ENCODE peak calls at places on chromosomes 11 and 22, in seven cellular contexts. W is cardiac fibroblast, P is fibroblast of pulmonary artery, R is tibial nerve, B is foreskin fibroblast, M is endothelial cell, G is MCF 10A. F is an unnamed sample.
A peak's percentile ranks its signal among the peaks of the same experiment; 100 is the strongest.

GRCh38 chr11:117828641-117829368 is 4.3 kb upstream of the FXYD2 start:
- DNase-seq in M (no peak), R (no peak), P (peak; percentile 54), W (peak; percentile 53), B (peak; percentile 68), G (peak; percentile 49), F (no peak)

GRCh38 chr22:26646158-26646557 is 11.2 kb upstream of the MIAT start:
- DNase-seq in G (no peak), B (peak; percentile 78), M (no peak), W (peak; percentile 23), R (no peak), P (peak; percentile 27), F (no peak)

GRCh38 chr11:43718373-43718772 is 37.8 kb downstream of the HSD17B12 start:
- DNase-seq in B (no peak), P (no peak), M (no peak), R (no peak), W (no peak), G (no peak), F (no peak)

GRCh38 chr11:112822478-112823274 is 138.5 kb upstream of the NCAM1 start:
- DNase-seq in P (peak; percentile 6), G (peak; percentile 9), B (no peak), R (no peak), M (no peak), W (no peak), F (no peak)

GRCh38 chr11:114218508-114218907 is 77.7 kb upstream of the NNMT start:
- DNase-seq in B (no peak), P (no peak), W (no peak), G (no peak), M (no peak), R (no peak), F (no peak)

GRCh38 chr11:44651535-44652130 is 75.1 kb upstream of the TSPAN18 start:
- DNase-seq in G (no peak), M (no peak), B (no peak), P (no peak), W (no peak), R (no peak), F (peak; percentile 60)

GRCh38 chr11:129728571-129728970 is 87.1 kb upstream of the TMEM45B start:
- DNase-seq in P (no peak), G (peak; percentile 55), M (no peak), B (no peak), W (no peak), R (no peak), F (no peak)

GRCh38 chr22:21952586-21953571 is at the start of gene PPM1F:
- DNase-seq in W (peak; percentile 74), P (peak; percentile 66), G (peak; percentile 67), B (peak; percentile 87), R (peak; percentile 72), M (peak; percentile 95), F (peak; percentile 96)

GRCh38 chr22:31676700-31677099 is 14.7 kb upstream of the PISD start:
- DNase-seq in B (peak; percentile 97), R (peak; percentile 88), P (peak; percentile 93), W (peak; percentile 94), M (peak; percentile 56), G (peak; percentile 96), F (peak; percentile 86)

GRCh38 chr22:27670701-27671412 is 130.7 kb downstream of the MN1 start:
- DNase-seq in B (no peak), R (no peak), W (peak; percentile 56), P (peak; percentile 31), G (no peak), M (peak; percentile 77), F (peak; percentile 80)

GRCh38 chr22:47035443-47035881 is 273.0 kb downstream of the TBC1D22A start:
- DNase-seq in W (peak; percentile 14), G (no peak), R (no peak), B (peak; percentile 25), P (no peak), M (no peak), F (no peak)

GRCh38 chr11:96798445-96798844 is 408.6 kb downstream of the JRKL start:
- DNase-seq in M (no peak), W (no peak), P (no peak), G (no peak), B (no peak), R (no peak), F (no peak)

GRCh38 chr22:37027556-37027955 is 8.0 kb downstream of the MPST start:
- DNase-seq in P (no peak), G (no peak), R (no peak), M (no peak), W (no peak), B (no peak), F (no peak)

GRCh38 chr22:37161442-37161841 is 11.7 kb upstream of the IL2RB start:
- DNase-seq in M (no peak), W (no peak), P (no peak), G (no peak), R (no peak), B (no peak), F (no peak)

GRCh38 chr11:107563702-107564101 is 1.8 kb downstream of the ALKBH8 start:
- DNase-seq in G (peak; percentile 57), W (peak; percentile 69), B (peak; percentile 77), P (peak; percentile 71), M (peak; percentile 18), R (no peak), F (no peak)
- TF ChIP-seq CTCF in G (peak; percentile 58), W (peak; percentile 64), B (peak; percentile 58), P (peak; percentile 68), M (peak; percentile 52), R (peak; percentile 41), F (peak; percentile 79)

DNA sequence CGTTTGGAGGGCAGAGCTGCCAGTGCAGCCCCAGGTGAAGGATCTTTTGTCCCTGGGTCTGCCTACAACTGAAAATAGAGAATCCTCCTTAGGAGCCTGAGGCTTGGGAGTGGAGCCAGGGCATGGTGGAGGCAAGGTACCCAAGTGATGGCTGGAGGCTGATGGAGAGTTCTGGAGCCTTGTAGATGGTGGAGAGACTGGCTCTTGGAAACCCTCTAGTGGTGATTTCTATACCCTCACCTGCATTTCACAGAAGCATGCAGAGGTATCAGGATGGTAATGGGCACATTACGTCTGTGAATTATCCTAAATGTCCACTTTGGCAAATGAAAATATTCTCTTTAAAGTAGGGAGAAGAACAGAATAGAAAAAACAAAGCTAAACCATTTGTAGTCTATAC is 44.4 kb downstream of the INSC start:
- DNase-seq in B (peak; percentile 76), P (peak; percentile 51), G (peak; percentile 62), M (peak; percentile 27), W (peak; percentile 33), R (no peak), F (no peak)
- TF ChIP-seq CTCF in B (peak; percentile 60), P (peak; percentile 69), G (peak; percentile 79), M (peak; percentile 62), W (peak; percentile 78), R (no peak), F (peak; percentile 69)

DNA sequence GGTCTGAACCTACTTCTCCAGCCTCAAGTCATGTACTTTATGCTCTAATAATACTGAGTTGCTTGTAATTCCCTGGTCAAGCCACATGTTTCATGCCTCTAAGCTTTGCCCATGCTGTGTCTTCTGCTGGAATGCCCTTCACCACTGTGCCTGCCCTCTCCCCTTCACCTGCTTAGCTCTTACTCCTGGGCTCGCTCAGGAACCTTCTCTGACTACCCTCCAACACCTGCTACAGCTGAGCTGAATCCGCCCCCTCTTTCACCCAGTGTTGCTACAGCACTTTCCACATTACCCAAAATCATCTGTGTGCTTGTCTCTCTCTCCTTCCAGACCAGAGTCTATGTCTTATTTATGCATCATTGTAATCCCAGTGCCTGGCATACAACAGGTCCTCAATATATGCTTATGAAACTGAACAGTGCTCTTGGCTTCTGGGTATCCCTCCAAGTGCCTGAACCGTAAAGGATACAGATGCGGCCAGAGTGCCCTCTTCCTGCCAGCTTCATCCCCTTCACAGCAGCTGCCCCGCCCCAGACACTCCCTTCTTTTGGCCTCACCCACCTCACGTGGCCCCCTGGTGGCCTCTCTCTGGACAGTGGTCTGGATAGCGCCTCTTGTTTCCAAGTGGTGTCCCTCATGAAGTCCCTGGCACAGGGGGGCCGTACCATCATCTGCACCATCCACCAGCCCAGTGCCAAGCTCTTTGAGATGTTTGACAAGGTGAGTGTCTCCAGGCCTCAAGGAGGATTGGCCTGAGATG is 7.1 kb downstream of the ABCG4 start:
- DNase-seq in R (no peak), B (no peak), M (peak; percentile 26), W (no peak), G (peak; percentile 46), P (no peak), F (no peak)
- TF ChIP-seq CTCF in R (no peak), B (peak; percentile 11), M (no peak), W (no peak), G (no peak), P (peak; percentile 4), F (peak; percentile 50)

DNA sequence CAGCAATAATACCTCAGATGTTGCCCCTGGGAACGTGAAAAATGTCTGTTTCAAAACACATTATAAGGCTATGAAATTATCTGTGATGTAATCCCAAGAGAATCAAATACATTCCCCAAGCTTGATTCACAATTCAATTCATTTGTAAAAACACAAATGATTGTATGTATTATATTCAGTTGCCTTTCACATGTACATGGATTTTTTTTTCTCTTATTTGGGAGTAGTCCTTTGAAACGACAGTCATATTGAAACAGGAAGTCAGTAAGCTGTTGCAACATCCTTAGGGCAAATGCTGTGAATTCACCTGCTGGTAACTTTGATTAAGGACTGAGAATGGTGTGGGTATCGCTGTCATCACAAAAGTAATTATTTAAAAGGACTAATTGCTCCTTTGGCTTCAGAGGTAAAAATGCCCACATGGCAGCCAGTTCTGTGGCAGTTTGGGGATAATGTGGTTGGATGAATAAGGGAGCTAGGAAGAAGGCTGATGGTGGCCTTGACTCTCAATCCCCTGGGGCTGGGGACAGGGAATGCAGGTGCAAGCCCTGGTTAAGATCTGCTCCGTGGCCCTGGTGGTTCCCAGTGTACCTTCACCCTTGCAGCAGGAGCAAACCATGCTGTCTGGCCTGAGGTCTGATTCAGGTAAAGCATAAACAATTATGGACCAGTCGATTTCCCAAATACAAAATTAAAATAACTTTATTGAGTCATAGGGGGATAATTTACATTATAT is 13.3 kb downstream of the EHF start:
- DNase-seq in M (no peak), G (peak; percentile 52), R (no peak), B (peak; percentile 72), W (peak; percentile 53), P (peak; percentile 57), F (no peak)
- TF ChIP-seq CTCF in M (no peak), G (no peak), R (no peak), B (no peak), W (peak; percentile 1), P (no peak), F (no peak)